ENCODE peak calls at places on chromosome 9, in six cellular contexts. S, E, D, P, H and Q are unnamed samples. For H3K4me1, the result is how much of the 10 kb centered on the place peaks cover.

GRCh38 chr9:21558627-21559401 is 76.7 kb upstream of the IFNE start:
- DNase-seq in D (peak), E (peak), H (no peak), P (no peak), S (no peak), Q (peak)

GRCh38 chr9:101585740-101586139 is 9.0 kb downstream of the PPP3R2 start:
- DNase-seq in D (no peak), H (no peak), P (no peak), S (no peak), E (no peak), Q (no peak)

GRCh38 chr9:114820776-114821501 is 15.1 kb upstream of the TNFSF15 start:
- DNase-seq in E (no peak), P (no peak), S (no peak), H (no peak), D (no peak), Q (no peak)

GRCh38 chr9:14806941-14807340 is 84.4 kb upstream of the CER1 start:
- DNase-seq in D (no peak), P (no peak), E (no peak), H (no peak), S (no peak), Q (peak)

GRCh38 chr9:16191237-16191636 is 638.4 kb downstream of the CCDC171 start:
- DNase-seq in S (no peak), D (no peak), P (no peak), H (no peak), E (no peak), Q (peak)

GRCh38 chr9:16192403-16193017 is 639.7 kb downstream of the CCDC171 start:
- DNase-seq in H (no peak), P (no peak), D (no peak), E (no peak), S (no peak), Q (peak)

GRCh38 chr9:81893929-81894328 is 34.3 kb upstream of the SPATA31D4 start:
- DNase-seq in S (no peak), H (no peak), E (no peak), P (no peak), D (no peak), Q (no peak)

GRCh38 chr9:12813533-12813932 is 38.7 kb downstream of the LURAP1L start:
- DNase-seq in H (no peak), E (no peak), S (no peak), D (no peak), P (no peak), Q (no peak)

DNA sequence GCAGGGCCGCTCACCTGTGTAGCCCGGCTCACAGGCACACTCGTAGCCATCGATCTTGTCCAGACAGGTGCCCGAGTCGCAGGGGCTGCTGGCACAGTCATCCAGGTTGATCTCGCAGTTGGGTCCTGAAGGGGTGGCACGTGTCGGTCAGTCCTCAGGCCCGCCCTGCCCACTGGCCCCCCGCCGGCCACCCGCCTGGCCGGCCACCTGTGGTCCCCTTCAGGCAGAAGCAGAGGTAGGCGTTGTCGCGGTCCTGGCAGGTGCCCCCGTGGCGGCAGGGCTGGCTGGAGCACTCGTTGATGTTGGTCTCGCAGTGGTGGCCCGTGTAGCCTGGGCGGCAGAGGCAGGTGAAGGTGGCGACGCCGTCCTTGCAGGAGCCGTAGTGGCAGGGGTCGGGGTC is 30.6 kb downstream of the NOTCH1 start:
- DNase-seq in H (no peak), P (no peak), D (no peak), E (no peak), S (no peak), Q (no peak)
- H3K27ac ChIP-seq in H (no peak), P (no peak), D (no peak), E (no peak), S (no peak), Q (no peak)

GRCh38 chr9:112044183-112044582 is 130.9 kb downstream of the SUSD1 start:
- DNase-seq in E (no peak), H (no peak), S (no peak), D (no peak), P (no peak), Q (no peak)

GRCh38 chr9:112042244-112042638 is 132.9 kb downstream of the SUSD1 start:
- DNase-seq in S (no peak), D (no peak), E (no peak), H (no peak), P (no peak), Q (no peak)

GRCh38 chr9:112042769-112043168 is 132.3 kb downstream of the SUSD1 start:
- DNase-seq in D (no peak), H (no peak), E (no peak), S (no peak), P (no peak), Q (no peak)

GRCh38 chr9:112041536-112042243 is 133.4 kb downstream of the SUSD1 start:
- DNase-seq in E (peak), S (peak), H (no peak), D (peak), P (no peak), Q (peak)

GRCh38 chr9:112043423-112043822 is 131.7 kb downstream of the SUSD1 start:
- DNase-seq in P (no peak), D (no peak), S (no peak), H (no peak), E (no peak), Q (no peak)
- H3K4me1 ChIP-seq in P (under half), D (under half), S (under half), H (under half), E (under half), Q (under half)

DNA sequence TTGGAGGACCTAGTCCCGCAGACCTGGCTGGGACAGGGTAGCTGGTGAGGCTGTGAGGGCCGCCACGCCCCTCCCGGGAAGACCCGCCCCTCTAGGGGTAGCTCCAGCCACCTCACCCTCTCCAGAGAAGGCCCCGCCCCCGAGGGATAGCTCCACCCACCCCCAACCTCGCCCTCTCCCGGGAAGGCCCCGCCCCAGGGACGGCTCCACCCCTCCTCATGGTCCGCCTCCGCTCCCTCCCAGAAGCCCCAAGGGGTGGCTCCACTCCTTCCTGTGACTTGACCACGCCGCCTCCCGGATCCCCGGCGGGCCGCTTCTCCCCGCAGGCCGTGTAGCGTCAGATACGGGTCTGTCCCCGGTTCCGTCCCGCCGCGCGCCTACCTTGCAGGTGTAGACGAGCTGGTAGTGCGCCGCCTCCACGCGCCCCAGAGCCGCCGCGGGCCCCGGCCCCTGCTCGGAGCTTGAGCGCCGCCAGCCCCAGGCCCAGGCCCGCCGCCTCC is 388 bp downstream of the DNLZ start:
- DNase-seq in D (peak), H (peak), P (peak), E (peak), S (peak), Q (peak)
- H3K27ac ChIP-seq in D (peak), H (peak), P (peak), E (peak), S (peak), Q (peak)

GRCh38 chr9:84755375-84755774 is 85.8 kb downstream of the NTRK2 start:
- DNase-seq in E (no peak), P (no peak), D (no peak), H (no peak), S (no peak), Q (no peak)

GRCh38 chr9:84756156-84756555 is 86.6 kb downstream of the NTRK2 start:
- DNase-seq in E (no peak), P (no peak), H (no peak), D (no peak), S (no peak), Q (no peak)

GRCh38 chr9:84751921-84752320 is 82.4 kb downstream of the NTRK2 start:
- DNase-seq in E (no peak), D (no peak), P (no peak), S (no peak), H (no peak), Q (no peak)

GRCh38 chr9:84754896-84755295 is 85.4 kb downstream of the NTRK2 start:
- DNase-seq in P (no peak), E (no peak), H (no peak), D (no peak), S (no peak), Q (no peak)

GRCh38 chr9:84754461-84754860 is 84.9 kb downstream of the NTRK2 start:
- DNase-seq in E (no peak), H (no peak), P (no peak), S (no peak), D (no peak), Q (no peak)
- H3K4me1 ChIP-seq in E (under half), H (under half), P (under half), S (under half), D (under half), Q (under half)

GRCh38 chr9:87149794-87150193 is 202.5 kb upstream of the GAS1 start:
- DNase-seq in H (no peak), S (no peak), P (no peak), D (no peak), E (no peak), Q (no peak)
- H3K27ac ChIP-seq in H (no peak), S (no peak), P (no peak), D (no peak), E (no peak), Q (no peak)

GRCh38 chr9:106890621-106891020 is 27.7 kb downstream of the ZNF462 start:
- DNase-seq in H (no peak), P (no peak), D (no peak), S (no peak), E (no peak), Q (peak)

GRCh38 chr9:106891286-106891685 is 28.3 kb downstream of the ZNF462 start:
- DNase-seq in H (no peak), P (no peak), S (no peak), D (peak), E (peak), Q (no peak)

GRCh38 chr9:106893088-106893487 is 30.1 kb downstream of the ZNF462 start:
- DNase-seq in D (peak), E (no peak), S (peak), P (no peak), H (no peak), Q (peak)

GRCh38 chr9:106888992-106889631 is 26.1 kb downstream of the ZNF462 start:
- DNase-seq in P (no peak), D (peak), E (no peak), H (no peak), S (no peak), Q (no peak)

DNA sequence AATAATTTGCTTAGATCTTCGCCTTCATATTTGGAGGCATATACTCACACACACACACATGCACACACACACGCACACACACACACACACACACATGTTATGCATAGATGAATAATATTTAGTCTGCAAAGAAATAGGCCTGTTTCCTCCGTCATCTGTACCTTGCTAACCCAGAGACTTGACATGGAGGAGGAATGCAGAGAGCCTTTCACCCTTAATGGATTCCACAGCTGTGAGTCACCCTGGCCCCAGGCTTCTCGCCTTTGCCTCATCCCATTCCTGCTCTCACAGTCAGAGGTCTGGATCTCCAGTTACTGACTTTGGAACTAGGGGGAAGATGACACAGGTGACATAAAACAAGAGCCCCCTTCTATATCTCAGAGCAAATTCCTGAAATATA is 29.7 kb downstream of the ZNF462 start:
- DNase-seq in P (no peak), E (peak), H (no peak), S (peak), D (peak), Q (peak)
- H3K4me1 ChIP-seq in P (under half), E (half or more), H (under half), S (under half), D (under half), Q (under half)

DNA sequence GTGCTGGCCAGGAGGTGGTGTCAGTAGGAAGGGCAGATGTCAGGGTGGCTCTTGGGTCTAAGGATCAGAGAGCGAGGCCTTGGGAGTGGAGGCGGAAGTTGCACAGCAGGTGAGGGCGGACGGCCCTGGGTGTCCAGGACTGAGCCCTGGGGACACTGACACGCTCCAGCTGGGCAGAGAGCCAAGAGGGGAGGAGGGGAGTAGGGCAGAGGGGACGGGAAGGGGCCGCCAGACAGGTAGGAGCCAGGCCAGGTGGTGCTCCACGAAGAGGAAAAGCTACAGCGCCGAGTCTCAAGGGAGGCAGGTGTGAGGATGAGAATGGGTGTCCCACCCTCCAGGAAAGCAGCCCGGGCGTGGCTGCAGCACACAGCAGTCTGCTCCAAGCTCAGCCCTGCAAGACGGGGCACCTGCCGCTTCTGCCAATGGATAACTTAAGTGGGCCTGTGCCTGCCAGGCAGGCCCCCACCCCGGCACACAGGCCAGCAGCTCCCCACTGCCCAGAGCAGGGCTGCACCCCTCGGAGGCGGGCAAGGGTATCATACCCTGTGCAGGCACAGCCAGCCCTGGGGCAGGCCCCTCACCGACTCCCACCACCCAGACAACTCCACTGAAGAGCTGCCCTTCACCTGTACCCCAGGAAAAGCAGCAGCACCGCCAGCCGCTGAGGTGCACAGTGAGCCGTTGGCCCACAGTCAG is 4.9 kb downstream of the TPRN start:
- DNase-seq in S (no peak), H (no peak), D (no peak), P (no peak), E (no peak), Q (no peak)
- H3K27ac ChIP-seq in S (peak), H (no peak), D (no peak), P (no peak), E (no peak), Q (no peak)

DNA sequence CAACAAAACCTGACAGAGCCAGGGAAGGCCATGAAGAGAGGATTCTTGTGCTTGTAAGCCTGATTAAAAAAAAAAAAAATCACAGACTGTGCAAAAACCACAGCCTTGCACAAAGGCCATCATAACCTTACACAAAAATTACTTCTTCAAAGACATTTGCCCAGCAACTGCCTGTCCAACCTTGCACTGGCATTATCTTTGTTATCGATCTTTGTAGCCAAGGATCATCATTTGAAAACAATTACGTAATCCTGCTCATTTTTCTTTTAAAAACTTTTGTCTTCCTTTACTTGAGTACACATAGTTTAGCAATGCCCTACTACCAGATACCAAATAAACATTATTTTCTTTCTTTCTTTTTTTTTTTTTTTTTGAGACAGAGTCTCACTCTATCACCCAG is 125.1 kb downstream of the TEX10 start:
- DNase-seq in E (no peak), H (no peak), P (no peak), D (no peak), S (no peak), Q (no peak)
- H3K4me1 ChIP-seq in E (under half), H (under half), P (under half), D (under half), S (under half), Q (under half)

GRCh38 chr9:19922476-19923118 is 133.8 kb upstream of the SLC24A2 start:
- DNase-seq in S (peak), D (peak), E (peak), P (no peak), H (no peak), Q (peak)
- H3K27ac ChIP-seq in S (no peak), D (no peak), E (no peak), P (no peak), H (no peak), Q (no peak)

DNA sequence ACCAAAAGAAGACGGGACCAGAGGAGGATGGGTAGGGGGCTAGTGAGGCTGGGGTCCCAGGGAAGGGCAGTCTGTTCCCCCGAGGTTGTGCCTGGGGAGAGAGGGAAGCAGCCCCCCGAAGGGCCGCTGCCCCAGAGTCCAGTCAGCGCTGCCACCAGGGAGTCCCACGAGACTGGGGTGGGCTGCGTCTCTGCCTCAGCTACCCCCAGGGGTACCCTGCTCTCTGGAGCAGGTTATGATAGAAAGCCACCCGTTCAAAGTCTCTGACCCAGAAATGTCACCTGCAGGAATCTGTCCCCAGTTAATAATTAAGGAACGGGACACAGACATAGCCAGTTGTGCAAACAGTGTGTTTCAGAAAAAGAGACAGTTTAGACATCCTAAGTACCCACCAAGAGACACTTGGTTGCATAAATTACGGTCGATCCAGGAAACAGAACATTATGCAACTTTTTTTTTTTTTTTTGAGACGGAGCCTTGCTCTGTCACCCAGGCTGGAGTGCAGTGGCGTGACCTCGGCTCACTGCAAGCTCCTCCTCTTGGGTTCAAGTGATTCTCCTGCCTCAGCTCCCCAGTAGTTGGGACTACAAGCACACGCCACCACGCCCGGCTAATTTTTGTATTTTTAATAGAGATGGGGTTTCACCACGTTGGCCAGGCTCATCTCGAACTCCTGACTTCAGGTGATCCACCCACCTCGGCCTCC is 10.7 kb upstream of the AGPAT2 start:
- DNase-seq in H (no peak), S (no peak), D (no peak), P (no peak), E (no peak), Q (no peak)
- H3K4me1 ChIP-seq in H (under half), S (under half), D (under half), P (under half), E (under half), Q (under half)